ENCODE peak calls at places on chromosomes 16 and 17, in six cellular contexts. S is IMR-90; T is substantia nigra; C is psoas muscle; M is activated CD8-positive, alpha-beta memory T cell treated with anti-CD3 and anti-CD28 coated beads, Interleukin-2, amount 50 U/mL, for 48 hours; D is AG08395. R is an unnamed sample.

GRCh38 chr16:76931186-76931585 is 259.8 kb upstream of the MON1B start:
- DNase-seq in S (peak), T (no peak), C (no peak), M (no peak), D (no peak), R (no peak)

GRCh38 chr16:14151256-14152030 is 80.3 kb downstream of the MRTFB start:
- DNase-seq in S (no peak), T (no peak), C (no peak), M (no peak), D (peak), R (no peak)

GRCh38 chr16:85902366-85903155 is 3.6 kb downstream of the IRF8 start:
- DNase-seq in S (no peak), T (no peak), C (no peak), M (peak), D (no peak), R (no peak)

GRCh38 chr17:61225178-61225577 is 174.5 kb upstream of the TBX2 start:
- DNase-seq in S (no peak), T (no peak), C (no peak), M (no peak), D (no peak), R (no peak)

GRCh38 chr17:36944488-36945040 is 4.2 kb upstream of the AATF start:
- DNase-seq in S (no peak), T (no peak), C (no peak), M (no peak), D (peak), R (no peak)

GRCh38 chr16:4882633-4883285 is 35.5 kb downstream of the UBN1 start:
- DNase-seq in S (peak), T (no peak), C (no peak), M (no peak), D (peak), R (no peak)

GRCh38 chr16:87966685-87967185 is 15.5 kb downstream of the BANP start:
- DNase-seq in S (no peak), T (no peak), C (no peak), M (no peak), D (peak), R (no peak)

GRCh38 chr17:6413073-6413472 is 21.8 kb downstream of the AIPL1 start:
- DNase-seq in S (peak), T (no peak), C (no peak), M (no peak), D (peak), R (peak)

GRCh38 chr16:46975165-46975564 is 1.7 kb upstream of the DNAJA2 start:
- DNase-seq in S (no peak), T (no peak), C (no peak), M (no peak), D (no peak), R (no peak)

GRCh38 chr17:73311781-73312641 is at the start of gene CDC42EP4:
- DNase-seq in S (peak), T (peak), C (peak), M (peak), D (peak), R (peak)

GRCh38 chr16:4352843-4353242 is 1.7 kb upstream of the PAM16 start:
- DNase-seq in S (no peak), T (no peak), C (no peak), M (no peak), D (no peak), R (no peak)

GRCh38 chr17:74051348-74051747 is 152.1 kb upstream of the RPL38 start:
- DNase-seq in S (no peak), T (no peak), C (no peak), M (no peak), D (no peak), R (no peak)

GRCh38 chr16:69861276-69862030 is 89.7 kb upstream of the CLEC18A start:
- DNase-seq in S (peak), T (no peak), C (peak), M (no peak), D (peak), R (peak)

GRCh38 chr17:73369126-73369525 is 57.3 kb upstream of the CDC42EP4 start:
- DNase-seq in S (no peak), T (no peak), C (no peak), M (no peak), D (no peak), R (no peak)

GRCh38 chr17:81601525-81602120 is 35.3 kb downstream of the NPLOC4 start:
- DNase-seq in S (peak), T (no peak), C (no peak), M (no peak), D (peak), R (peak)

GRCh38 chr16:88922114-88922825 is 54.7 kb downstream of the CBFA2T3 start:
- DNase-seq in S (peak), T (no peak), C (peak), M (no peak), D (peak), R (no peak)

GRCh38 chr17:3809135-3809534 is 8.1 kb upstream of the ITGAE start:
- DNase-seq in S (no peak), T (no peak), C (no peak), M (no peak), D (no peak), R (no peak)

GRCh38 chr17:3002538-3003301 is 60.7 kb downstream of the OR1D5 start:
- DNase-seq in S (no peak), T (no peak), C (no peak), M (no peak), D (no peak), R (peak)

GRCh38 chr17:61410100-61410551 is 10.5 kb downstream of the TBX2 start:
- DNase-seq in S (no peak), T (no peak), C (no peak), M (no peak), D (no peak), R (no peak)

GRCh38 chr17:79746955-79747507 is 16.3 kb downstream of the ENPP7 start:
- DNase-seq in S (no peak), T (no peak), C (no peak), M (no peak), D (no peak), R (no peak)

GRCh38 chr17:15261818-15262290 is 3.3 kb downstream of the PMP22 start:
- DNase-seq in S (no peak), T (no peak), C (no peak), M (no peak), D (no peak), R (peak)

GRCh38 chr17:14926526-14927122 is 338.5 kb downstream of the PMP22 start:
- DNase-seq in S (peak), T (peak), C (peak), M (peak), D (peak), R (peak)